ENCODE peak calls at places on chromosomes 13 and 19, in eight cellular contexts. T, O, X, D, Y, M, W and R are unnamed samples.
A peak's percentile ranks its signal among the peaks of the same experiment; 100 is the strongest.

GRCh38 chr13:65907656-65908441 is 1322.3 kb downstream of the PCDH9 start:
- DNase-seq in T (no peak), O (no peak), X (no peak), D (no peak), Y (no peak), M (no peak), W (no peak), R (no peak)

GRCh38 chr13:34731486-34731885 is 210.6 kb upstream of the NBEA start:
- DNase-seq in T (no peak), O (no peak), X (no peak), D (no peak), Y (no peak), M (no peak), W (no peak), R (peak; percentile 89)

GRCh38 chr19:6033744-6034264 is 55.9 kb upstream of the RANBP3 start:
- DNase-seq in T (no peak), O (no peak), X (no peak), D (no peak), Y (no peak), M (no peak), W (no peak), R (no peak)

GRCh38 chr19:597406-598315 is 8.0 kb downstream of the HCN2 start:
- DNase-seq in T (no peak), O (no peak), X (no peak), D (no peak), Y (no peak), M (no peak), W (no peak), R (no peak)

GRCh38 chr13:41813426-41813825 is 147.5 kb downstream of the VWA8 start:
- DNase-seq in T (no peak), O (no peak), X (no peak), D (no peak), Y (no peak), M (no peak), W (no peak), R (peak; percentile 5)

GRCh38 chr13:43116242-43116641 is 92.9 kb downstream of the DNAJC15 start:
- DNase-seq in T (no peak), O (no peak), X (no peak), D (no peak), Y (no peak), M (no peak), W (no peak), R (no peak)

GRCh38 chr13:58619396-58620113 is 988.0 kb downstream of the PCDH17 start:
- DNase-seq in T (no peak), O (no peak), X (no peak), D (no peak), Y (peak; percentile 46), M (no peak), W (no peak), R (no peak)

GRCh38 chr13:113588394-113589111 is 4.0 kb downstream of the TFDP1 start:
- DNase-seq in T (no peak), O (no peak), X (no peak), D (no peak), Y (no peak), M (no peak), W (no peak), R (no peak)

GRCh38 chr19:6088677-6089063 is 21.6 kb downstream of the RFX2 start:
- DNase-seq in T (no peak), O (no peak), X (no peak), D (no peak), Y (no peak), M (no peak), W (no peak), R (no peak)

DNA sequence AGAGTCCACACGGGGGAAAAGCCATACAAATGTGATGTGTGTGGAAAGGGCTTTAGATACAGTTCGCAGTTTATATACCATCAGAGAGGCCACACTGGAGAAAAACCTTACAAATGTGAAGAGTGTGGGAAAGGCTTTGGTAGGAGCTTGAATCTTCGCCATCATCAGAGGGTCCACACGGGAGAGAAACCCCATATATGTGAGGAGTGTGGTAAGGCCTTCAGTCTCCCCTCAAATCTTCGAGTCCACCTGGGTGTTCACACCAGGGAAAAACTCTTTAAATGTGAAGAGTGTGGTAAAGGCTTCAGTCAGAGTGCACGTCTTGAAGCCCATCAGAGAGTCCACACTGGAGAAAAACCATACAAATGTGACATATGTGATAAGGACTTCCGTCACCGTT is 23.3 kb upstream of the ZNF233 start:
- DNase-seq in T (no peak), O (no peak), X (no peak), D (no peak), Y (no peak), M (no peak), W (no peak), R (no peak)
- H3K4me3 ChIP-seq in T (no peak overlapping the region), O (no peak overlapping the region), X (no peak overlapping the region), D (no peak overlapping the region), Y (no peak overlapping the region), M (no peak overlapping the region), W (no peak overlapping the region), R (no peak overlapping the region)

GRCh38 chr19:39796000-39796498 is 17.4 kb downstream of the LEUTX start:
- DNase-seq in T (no peak), O (no peak), X (no peak), D (no peak), Y (no peak), M (no peak), W (no peak), R (no peak)

GRCh38 chr19:39795001-39795400 is 16.3 kb downstream of the LEUTX start:
- DNase-seq in T (no peak), O (no peak), X (no peak), D (no peak), Y (no peak), M (no peak), W (no peak), R (no peak)

GRCh38 chr19:39797083-39797482 is 18.4 kb downstream of the LEUTX start:
- DNase-seq in T (no peak), O (no peak), X (no peak), D (no peak), Y (no peak), M (no peak), W (no peak), R (no peak)

GRCh38 chr19:39788244-39788643 is 9.6 kb downstream of the LEUTX start:
- DNase-seq in T (no peak), O (no peak), X (no peak), D (no peak), Y (no peak), M (no peak), W (no peak), R (no peak)

DNA sequence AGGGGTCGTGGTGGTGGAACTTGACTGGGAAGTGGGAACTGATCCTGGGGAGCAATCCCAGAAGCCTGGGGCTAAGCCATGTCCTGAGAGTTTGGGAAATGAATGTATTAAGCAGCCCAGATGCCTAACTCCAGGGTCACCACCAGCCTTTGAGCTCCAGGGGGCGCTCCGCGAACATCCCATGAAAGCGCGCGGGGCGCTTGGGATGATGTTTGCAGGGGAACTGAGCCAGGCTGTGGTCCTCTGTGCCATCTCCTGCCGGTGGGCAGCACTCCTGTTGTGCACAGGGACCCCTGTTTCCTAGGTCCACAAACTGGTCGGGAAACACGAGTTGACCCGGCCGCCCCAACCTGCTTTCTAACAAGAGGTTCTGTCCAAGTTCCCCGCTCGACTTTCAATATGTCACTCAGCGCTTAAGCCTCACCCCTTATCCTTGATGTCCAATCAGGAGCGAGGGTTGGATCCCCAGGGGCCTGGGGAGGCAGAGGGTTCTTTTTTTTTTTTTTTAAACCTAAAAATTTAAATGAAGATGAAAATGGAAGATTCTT is 14.4 kb downstream of the LEUTX start:
- DNase-seq in T (peak; percentile 74), O (peak; percentile 77), X (peak; percentile 87), D (peak; percentile 12), Y (peak; percentile 92), M (peak; percentile 81), W (peak; percentile 75), R (peak; percentile 17)
- H3K4me3 ChIP-seq in T (peak overlapping the region; percentile 66), O (peak overlapping the region; percentile 63), X (peak overlapping the region; percentile 77), D (peak overlapping the region; percentile 39), Y (peak overlapping the region; percentile 66), M (peak overlapping the region; percentile 40), W (peak overlapping the region; percentile 37), R (peak overlapping the region; percentile 42)

GRCh38 chr13:76974618-76974975 is 17.3 kb upstream of the CLN5 start:
- DNase-seq in T (no peak), O (no peak), X (no peak), D (no peak), Y (no peak), M (no peak), W (no peak), R (no peak)

GRCh38 chr13:76973920-76974617 is 17.8 kb upstream of the CLN5 start:
- DNase-seq in T (no peak), O (no peak), X (no peak), D (no peak), Y (no peak), M (no peak), W (no peak), R (no peak)

GRCh38 chr13:76969488-76970365 is 21.4 kb downstream of the ACOD1 start:
- DNase-seq in T (no peak), O (no peak), X (no peak), D (no peak), Y (peak; percentile 12), M (no peak), W (no peak), R (no peak)

GRCh38 chr13:76971215-76971614 is 20.7 kb upstream of the CLN5 start:
- DNase-seq in T (no peak), O (no peak), X (no peak), D (no peak), Y (no peak), M (no peak), W (no peak), R (no peak)

DNA sequence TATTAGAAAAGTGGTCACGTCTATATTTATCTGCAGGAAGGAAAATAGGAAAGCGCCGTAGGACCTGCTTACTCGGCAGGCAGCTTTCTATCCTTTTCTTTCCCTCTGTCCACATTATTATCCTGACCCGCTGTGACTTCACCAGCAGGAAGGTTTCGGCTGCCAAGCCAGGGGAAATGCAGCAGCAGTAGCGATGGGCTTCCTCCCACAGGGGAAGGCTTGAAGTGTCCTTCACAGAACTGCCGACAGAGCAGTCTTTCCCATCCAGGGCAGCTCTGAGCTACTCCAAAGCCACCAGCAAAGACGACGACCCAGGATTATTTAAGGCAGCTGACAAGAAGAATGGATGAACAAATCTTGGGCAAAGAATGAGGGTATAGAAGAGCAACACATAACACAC is 19.5 kb upstream of the CLN5 start:
- DNase-seq in T (no peak), O (no peak), X (no peak), D (no peak), Y (no peak), M (no peak), W (no peak), R (no peak)
- H3K4me3 ChIP-seq in T (no peak overlapping the region), O (no peak overlapping the region), X (no peak overlapping the region), D (no peak overlapping the region), Y (no peak overlapping the region), M (no peak overlapping the region), W (no peak overlapping the region), R (no peak overlapping the region)

DNA sequence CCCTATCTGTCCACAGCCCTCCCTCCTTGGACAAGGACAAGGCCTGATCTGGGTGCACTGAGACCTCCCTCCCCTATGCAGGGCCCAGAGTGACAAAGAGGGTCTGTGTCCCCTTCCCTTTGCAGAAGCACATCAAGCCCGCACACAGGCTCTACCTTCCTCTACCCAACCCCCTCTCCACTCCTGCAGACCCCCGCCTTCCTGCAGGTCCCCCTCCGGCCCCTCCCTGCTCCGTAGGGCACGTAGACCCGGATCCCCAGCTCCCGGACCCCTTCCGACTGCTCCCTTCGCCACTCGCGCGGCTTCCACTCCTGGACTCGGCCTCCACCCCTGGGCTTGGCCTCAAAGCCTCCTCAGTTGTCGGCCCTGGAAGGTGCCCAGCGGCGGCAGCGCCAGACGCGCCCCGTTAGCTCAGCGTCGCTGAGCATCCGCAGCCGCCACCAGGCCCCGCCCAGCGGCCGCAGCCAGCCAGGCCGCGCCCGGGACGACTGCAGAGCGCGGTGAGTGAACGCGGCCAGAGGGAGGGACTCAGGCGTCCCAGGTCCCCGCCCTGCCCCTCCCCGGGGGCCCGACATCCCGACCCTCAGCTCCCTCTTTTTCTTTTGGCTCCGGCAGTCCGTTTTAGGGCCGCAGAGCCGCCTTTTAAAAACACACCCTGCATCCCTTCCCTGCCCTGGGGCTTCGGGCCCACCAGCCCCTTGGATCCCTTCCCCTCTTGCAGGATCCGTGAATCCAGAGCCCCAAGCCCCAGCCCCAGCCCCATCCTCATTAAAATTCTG is 1.6 kb upstream of the MYADM start:
- DNase-seq in T (peak; percentile 87), O (peak; percentile 88), X (peak; percentile 89), D (no peak), Y (peak; percentile 91), M (peak; percentile 91), W (peak; percentile 35), R (no peak)
- H3K4me3 ChIP-seq in T (peak overlapping the region; percentile 94), O (peak overlapping the region; percentile 82), X (peak overlapping the region; percentile 73), D (peak overlapping the region; percentile 62), Y (peak overlapping the region; percentile 66), M (peak overlapping the region; percentile 79), W (no peak overlapping the region), R (peak overlapping the region; percentile 51)